ENCODE peak calls at places on chromosome 15, in ten cellular contexts. One of them, this sample, is unnamed.

GRCh38 chr15:98358971-98359370 is 289.4 kb upstream of the IGF1R start:
- DNase-seq in heart left ventricle: no peak
- DNase-seq in heart right ventricle: no peak
- DNase-seq in endodermal cell: no peak
- DNase-seq in testis: no peak
- DNase-seq in body of pancreas: no peak
- DNase-seq in adrenal gland: no peak
- DNase-seq in left lung: no peak
- DNase-seq in CD4-positive, CD25-positive, alpha-beta regulatory T cell: no peak
- DNase-seq in RWPE1: no peak
- DNase-seq in this sample: no peak

GRCh38 chr15:83064859-83065258 is 2.2 kb downstream of the BTBD1 start:
- DNase-seq in heart left ventricle: no peak
- DNase-seq in heart right ventricle: no peak
- DNase-seq in endodermal cell: no peak
- DNase-seq in testis: no peak
- DNase-seq in body of pancreas: no peak
- DNase-seq in adrenal gland: no peak
- DNase-seq in left lung: no peak
- DNase-seq in CD4-positive, CD25-positive, alpha-beta regulatory T cell: no peak
- DNase-seq in RWPE1: no peak
- DNase-seq in this sample: no peak

GRCh38 chr15:47551559-47551958 is 165.7 kb upstream of the SEMA6D start:
- DNase-seq in heart left ventricle: no peak
- DNase-seq in heart right ventricle: no peak
- DNase-seq in endodermal cell: no peak
- DNase-seq in testis: no peak
- DNase-seq in body of pancreas: no peak
- DNase-seq in adrenal gland: no peak
- DNase-seq in left lung: no peak
- DNase-seq in CD4-positive, CD25-positive, alpha-beta regulatory T cell: no peak
- DNase-seq in RWPE1: no peak
- DNase-seq in this sample: no peak

GRCh38 chr15:84034831-84035753 is 200.5 kb upstream of the GOLGA6L4 start:
- DNase-seq in heart left ventricle: no peak
- DNase-seq in heart right ventricle: no peak
- DNase-seq in endodermal cell: peak; percentile 72
- DNase-seq in testis: no peak
- DNase-seq in body of pancreas: peak; percentile 24
- DNase-seq in adrenal gland: no peak
- DNase-seq in left lung: no peak
- DNase-seq in CD4-positive, CD25-positive, alpha-beta regulatory T cell: no peak
- DNase-seq in RWPE1: peak; percentile 47
- DNase-seq in this sample: no peak

GRCh38 chr15:48999314-48999713 is 35.6 kb upstream of the SHC4 start:
- DNase-seq in heart left ventricle: no peak
- DNase-seq in heart right ventricle: no peak
- DNase-seq in endodermal cell: no peak
- DNase-seq in testis: no peak
- DNase-seq in body of pancreas: no peak
- DNase-seq in adrenal gland: no peak
- DNase-seq in left lung: no peak
- DNase-seq in CD4-positive, CD25-positive, alpha-beta regulatory T cell: no peak
- DNase-seq in RWPE1: no peak
- DNase-seq in this sample: no peak

GRCh38 chr15:27889258-27889657 is 209.9 kb downstream of the OCA2 start:
- DNase-seq in heart left ventricle: no peak
- DNase-seq in heart right ventricle: no peak
- DNase-seq in endodermal cell: no peak
- DNase-seq in testis: no peak
- DNase-seq in body of pancreas: no peak
- DNase-seq in adrenal gland: no peak
- DNase-seq in left lung: no peak
- DNase-seq in CD4-positive, CD25-positive, alpha-beta regulatory T cell: no peak
- DNase-seq in RWPE1: no peak
- DNase-seq in this sample: no peak

GRCh38 chr15:94164202-94164807 is 67.1 kb upstream of the MCTP2 start:
- DNase-seq in heart left ventricle: peak; percentile 29
- DNase-seq in heart right ventricle: peak; percentile 40
- DNase-seq in endodermal cell: peak; percentile 91
- DNase-seq in testis: peak; percentile 66
- DNase-seq in body of pancreas: peak; percentile 66
- DNase-seq in adrenal gland: peak; percentile 60
- DNase-seq in left lung: peak; percentile 42
- DNase-seq in CD4-positive, CD25-positive, alpha-beta regulatory T cell: peak; percentile 17
- DNase-seq in RWPE1: peak; percentile 50
- DNase-seq in this sample: peak; percentile 89

GRCh38 chr15:39261397-39261796 is 319.5 kb upstream of the THBS1 start:
- DNase-seq in heart left ventricle: no peak
- DNase-seq in heart right ventricle: no peak
- DNase-seq in endodermal cell: no peak
- DNase-seq in testis: no peak
- DNase-seq in body of pancreas: no peak
- DNase-seq in adrenal gland: no peak
- DNase-seq in left lung: no peak
- DNase-seq in CD4-positive, CD25-positive, alpha-beta regulatory T cell: no peak
- DNase-seq in RWPE1: no peak
- DNase-seq in this sample: no peak

GRCh38 chr15:33201376-33202189 is 7.1 kb upstream of the FMN1 start:
- DNase-seq in heart left ventricle: no peak
- DNase-seq in heart right ventricle: peak; percentile 7
- DNase-seq in endodermal cell: peak; percentile 91
- DNase-seq in testis: no peak
- DNase-seq in body of pancreas: peak; percentile 75
- DNase-seq in adrenal gland: peak; percentile 80
- DNase-seq in left lung: peak; percentile 62
- DNase-seq in CD4-positive, CD25-positive, alpha-beta regulatory T cell: peak; percentile 10
- DNase-seq in RWPE1: peak; percentile 67
- DNase-seq in this sample: peak; percentile 52

GRCh38 chr15:76327191-76328105 is 9.1 kb upstream of the ISL2 start:
- DNase-seq in heart left ventricle: no peak
- DNase-seq in heart right ventricle: no peak
- DNase-seq in endodermal cell: no peak
- DNase-seq in testis: no peak
- DNase-seq in body of pancreas: no peak
- DNase-seq in adrenal gland: no peak
- DNase-seq in left lung: no peak
- DNase-seq in CD4-positive, CD25-positive, alpha-beta regulatory T cell: no peak
- DNase-seq in RWPE1: peak; percentile 21
- DNase-seq in this sample: peak; percentile 50

GRCh38 chr15:81642451-81642990 is 268.5 kb upstream of the TMC3 start:
- DNase-seq in heart left ventricle: no peak
- DNase-seq in heart right ventricle: no peak
- DNase-seq in endodermal cell: no peak
- DNase-seq in testis: no peak
- DNase-seq in body of pancreas: no peak
- DNase-seq in adrenal gland: no peak
- DNase-seq in left lung: no peak
- DNase-seq in CD4-positive, CD25-positive, alpha-beta regulatory T cell: no peak
- DNase-seq in RWPE1: no peak
- DNase-seq in this sample: peak; percentile 90

GRCh38 chr15:84980196-84981053 is 1.2 kb upstream of the PDE8A start:
- DNase-seq in heart left ventricle: peak; percentile 89
- DNase-seq in heart right ventricle: peak; percentile 87
- DNase-seq in endodermal cell: peak; percentile 96
- DNase-seq in testis: peak; percentile 91
- DNase-seq in body of pancreas: peak; percentile 85
- DNase-seq in adrenal gland: peak; percentile 90
- DNase-seq in left lung: peak; percentile 85
- DNase-seq in CD4-positive, CD25-positive, alpha-beta regulatory T cell: peak; percentile 84
- DNase-seq in RWPE1: peak; percentile 84
- DNase-seq in this sample: peak; percentile 87

GRCh38 chr15:28109626-28110415 is 10.7 kb upstream of the OCA2 start:
- DNase-seq in heart left ventricle: no peak
- DNase-seq in heart right ventricle: no peak
- DNase-seq in endodermal cell: peak; percentile 47
- DNase-seq in testis: no peak
- DNase-seq in body of pancreas: no peak
- DNase-seq in adrenal gland: no peak
- DNase-seq in left lung: no peak
- DNase-seq in CD4-positive, CD25-positive, alpha-beta regulatory T cell: no peak
- DNase-seq in RWPE1: no peak
- DNase-seq in this sample: no peak

GRCh38 chr15:59545573-59545972 is 66.0 kb upstream of the GCNT3 start:
- DNase-seq in heart left ventricle: no peak
- DNase-seq in heart right ventricle: no peak
- DNase-seq in endodermal cell: no peak
- DNase-seq in testis: no peak
- DNase-seq in body of pancreas: no peak
- DNase-seq in adrenal gland: no peak
- DNase-seq in left lung: no peak
- DNase-seq in CD4-positive, CD25-positive, alpha-beta regulatory T cell: no peak
- DNase-seq in RWPE1: no peak
- DNase-seq in this sample: peak; percentile 94

DNA sequence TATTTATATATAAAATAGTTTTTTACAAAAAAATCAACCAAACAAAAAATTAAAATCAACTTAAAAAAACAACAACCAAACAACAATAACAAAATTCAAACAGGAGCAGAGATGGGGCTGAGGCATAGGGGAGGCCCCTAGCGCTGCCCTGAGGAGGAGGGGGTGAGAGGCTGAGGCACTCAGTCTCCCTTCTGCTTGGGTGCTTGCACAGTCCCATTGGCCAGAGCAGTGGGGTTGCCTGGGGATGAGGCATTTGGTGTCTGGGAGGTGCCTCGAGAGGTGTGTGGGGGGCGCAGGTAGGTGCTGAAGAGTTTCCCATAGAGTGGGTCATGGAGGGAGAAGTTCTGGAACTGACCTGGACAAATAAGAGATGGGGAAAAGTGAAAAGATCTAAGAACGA is 8.0 kb downstream of the LPCAT4 start:
- DNase-seq in heart left ventricle: no peak
- DNase-seq in heart right ventricle: no peak
- DNase-seq in endodermal cell: no peak
- DNase-seq in testis: no peak
- DNase-seq in body of pancreas: no peak
- DNase-seq in adrenal gland: no peak
- DNase-seq in left lung: no peak
- DNase-seq in CD4-positive, CD25-positive, alpha-beta regulatory T cell: no peak
- DNase-seq in RWPE1: no peak
- DNase-seq in this sample: no peak
- H3K27ac ChIP-seq in heart left ventricle: no peak overlapping the region
- H3K27ac ChIP-seq in heart right ventricle: no peak overlapping the region
- H3K27ac ChIP-seq in endodermal cell: no peak overlapping the region
- H3K27ac ChIP-seq in testis: no peak overlapping the region
- H3K27ac ChIP-seq in body of pancreas: no peak overlapping the region
- H3K27ac ChIP-seq in adrenal gland: no peak overlapping the region
- H3K27ac ChIP-seq in left lung: no peak overlapping the region
- H3K27ac ChIP-seq in CD4-positive, CD25-positive, alpha-beta regulatory T cell: no peak overlapping the region
- H3K27ac ChIP-seq in RWPE1: no peak overlapping the region
- H3K27ac ChIP-seq in this sample: no peak overlapping the region

GRCh38 chr15:36908991-36909390 is 191.4 kb downstream of the MEIS2 start:
- DNase-seq in heart left ventricle: no peak
- DNase-seq in heart right ventricle: no peak
- DNase-seq in endodermal cell: no peak
- DNase-seq in testis: no peak
- DNase-seq in body of pancreas: no peak
- DNase-seq in adrenal gland: no peak
- DNase-seq in left lung: no peak
- DNase-seq in CD4-positive, CD25-positive, alpha-beta regulatory T cell: no peak
- DNase-seq in RWPE1: no peak
- DNase-seq in this sample: no peak

GRCh38 chr15:36912311-36912712 is 188.0 kb downstream of the MEIS2 start:
- DNase-seq in heart left ventricle: no peak
- DNase-seq in heart right ventricle: no peak
- DNase-seq in endodermal cell: no peak
- DNase-seq in testis: no peak
- DNase-seq in body of pancreas: no peak
- DNase-seq in adrenal gland: no peak
- DNase-seq in left lung: no peak
- DNase-seq in CD4-positive, CD25-positive, alpha-beta regulatory T cell: no peak
- DNase-seq in RWPE1: no peak
- DNase-seq in this sample: no peak

GRCh38 chr15:36914466-36914865 is 185.9 kb downstream of the MEIS2 start:
- DNase-seq in heart left ventricle: peak; percentile 25
- DNase-seq in heart right ventricle: peak; percentile 39
- DNase-seq in endodermal cell: no peak
- DNase-seq in testis: peak; percentile 46
- DNase-seq in body of pancreas: no peak
- DNase-seq in adrenal gland: no peak
- DNase-seq in left lung: no peak
- DNase-seq in CD4-positive, CD25-positive, alpha-beta regulatory T cell: no peak
- DNase-seq in RWPE1: no peak
- DNase-seq in this sample: no peak

GRCh38 chr15:36914962-36915808 is 185.2 kb downstream of the MEIS2 start:
- DNase-seq in heart left ventricle: no peak
- DNase-seq in heart right ventricle: no peak
- DNase-seq in endodermal cell: no peak
- DNase-seq in testis: no peak
- DNase-seq in body of pancreas: peak; percentile 39
- DNase-seq in adrenal gland: peak; percentile 42
- DNase-seq in left lung: no peak
- DNase-seq in CD4-positive, CD25-positive, alpha-beta regulatory T cell: no peak
- DNase-seq in RWPE1: no peak
- DNase-seq in this sample: no peak

GRCh38 chr15:36911322-36911944 is 188.9 kb downstream of the MEIS2 start:
- DNase-seq in heart left ventricle: no peak
- DNase-seq in heart right ventricle: no peak
- DNase-seq in endodermal cell: no peak
- DNase-seq in testis: no peak
- DNase-seq in body of pancreas: no peak
- DNase-seq in adrenal gland: no peak
- DNase-seq in left lung: no peak
- DNase-seq in CD4-positive, CD25-positive, alpha-beta regulatory T cell: no peak
- DNase-seq in RWPE1: peak; percentile 44
- DNase-seq in this sample: no peak
- H3K27ac ChIP-seq in heart left ventricle: no peak overlapping the region
- H3K27ac ChIP-seq in heart right ventricle: no peak overlapping the region
- H3K27ac ChIP-seq in endodermal cell: no peak overlapping the region
- H3K27ac ChIP-seq in testis: no peak overlapping the region
- H3K27ac ChIP-seq in body of pancreas: no peak overlapping the region
- H3K27ac ChIP-seq in adrenal gland: no peak overlapping the region
- H3K27ac ChIP-seq in left lung: no peak overlapping the region
- H3K27ac ChIP-seq in CD4-positive, CD25-positive, alpha-beta regulatory T cell: no peak overlapping the region
- H3K27ac ChIP-seq in RWPE1: no peak overlapping the region
- H3K27ac ChIP-seq in this sample: no peak overlapping the region

GRCh38 chr15:96347181-96348111 is 16.9 kb downstream of the NR2F2 start:
- DNase-seq in heart left ventricle: peak; percentile 65
- DNase-seq in heart right ventricle: no peak
- DNase-seq in endodermal cell: peak; percentile 76
- DNase-seq in testis: no peak
- DNase-seq in body of pancreas: no peak
- DNase-seq in adrenal gland: peak; percentile 55
- DNase-seq in left lung: no peak
- DNase-seq in CD4-positive, CD25-positive, alpha-beta regulatory T cell: no peak
- DNase-seq in RWPE1: no peak
- DNase-seq in this sample: no peak
- H3K27ac ChIP-seq in heart left ventricle: peak overlapping the region; percentile 73
- H3K27ac ChIP-seq in heart right ventricle: peak overlapping the region; percentile 90
- H3K27ac ChIP-seq in endodermal cell: peak overlapping the region; percentile 45
- H3K27ac ChIP-seq in testis: peak overlapping the region; percentile 97
- H3K27ac ChIP-seq in body of pancreas: no peak overlapping the region
- H3K27ac ChIP-seq in adrenal gland: peak overlapping the region; percentile 1
- H3K27ac ChIP-seq in left lung: peak overlapping the region; percentile 88
- H3K27ac ChIP-seq in CD4-positive, CD25-positive, alpha-beta regulatory T cell: no peak overlapping the region
- H3K27ac ChIP-seq in RWPE1: no peak overlapping the region
- H3K27ac ChIP-seq in this sample: no peak overlapping the region

DNA sequence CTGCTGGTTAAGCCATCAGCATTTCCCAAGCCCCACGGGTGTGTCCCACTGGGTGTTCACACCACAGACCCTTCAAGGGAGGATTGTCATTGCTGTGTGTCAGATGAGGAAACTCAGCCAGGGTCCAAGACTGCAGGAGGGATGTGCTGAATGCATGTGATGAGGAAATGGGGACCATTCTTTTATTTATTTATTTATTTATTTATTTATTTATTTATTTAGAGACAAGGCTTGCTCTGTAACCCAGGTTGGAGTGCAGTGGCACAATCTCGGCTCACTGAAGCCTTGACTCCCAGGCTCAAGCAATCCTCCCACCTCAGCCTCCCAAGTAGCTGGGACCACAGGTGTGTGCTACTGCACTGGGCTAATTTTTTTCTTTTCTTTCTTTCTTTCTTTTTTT is 20.8 kb downstream of the PIF1 start:
- DNase-seq in heart left ventricle: no peak
- DNase-seq in heart right ventricle: no peak
- DNase-seq in endodermal cell: no peak
- DNase-seq in testis: no peak
- DNase-seq in body of pancreas: no peak
- DNase-seq in adrenal gland: no peak
- DNase-seq in left lung: no peak
- DNase-seq in CD4-positive, CD25-positive, alpha-beta regulatory T cell: no peak
- DNase-seq in RWPE1: no peak
- DNase-seq in this sample: no peak
- H3K27ac ChIP-seq in heart left ventricle: no peak overlapping the region
- H3K27ac ChIP-seq in heart right ventricle: peak overlapping the region; percentile 54
- H3K27ac ChIP-seq in endodermal cell: no peak overlapping the region
- H3K27ac ChIP-seq in testis: no peak overlapping the region
- H3K27ac ChIP-seq in body of pancreas: no peak overlapping the region
- H3K27ac ChIP-seq in adrenal gland: no peak overlapping the region
- H3K27ac ChIP-seq in left lung: no peak overlapping the region
- H3K27ac ChIP-seq in CD4-positive, CD25-positive, alpha-beta regulatory T cell: no peak overlapping the region
- H3K27ac ChIP-seq in RWPE1: no peak overlapping the region
- H3K27ac ChIP-seq in this sample: no peak overlapping the region